ENCODE peak calls at places on chromosomes 5 and 9, in seven cellular contexts. G is stomach, R is GM23248, F is SJSA1, J is heart left ventricle, I is cardiac muscle cell, C is mammary epithelial cell. T is an unnamed sample.

GRCh38 chr5:79471556-79471955 is 42.4 kb downstream of the HOMER1 start:
- DNase-seq in G (no peak), I (no peak), F (no peak), R (no peak), J (no peak), C (no peak), T (no peak)

GRCh38 chr9:129486496-129487306 is 134.2 kb downstream of the C9orf50 start:
- DNase-seq in R (peak; percentile 84), G (peak; percentile 79), C (no peak), J (peak; percentile 84), I (peak; percentile 76), F (no peak), T (peak; percentile 80)

GRCh38 chr5:172768573-172769323 is 2.2 kb downstream of the DUSP1 start:
- DNase-seq in G (peak; percentile 52), R (peak; percentile 74), I (peak; percentile 76), F (peak; percentile 76), C (peak; percentile 29), J (no peak), T (peak; percentile 53)

GRCh38 chr5:124264499-124264898 is 481.9 kb downstream of the ZNF608 start:
- DNase-seq in J (no peak), G (no peak), R (no peak), C (peak; percentile 11), F (no peak), I (no peak), T (no peak)

GRCh38 chr5:73911761-73912393 is 285.9 kb downstream of the ARHGEF28 start:
- DNase-seq in C (no peak), J (no peak), I (no peak), G (no peak), R (no peak), F (no peak), T (no peak)

GRCh38 chr9:88339322-88339721 is 48.9 kb upstream of the SPIN1 start:
- DNase-seq in C (no peak), R (no peak), I (no peak), F (no peak), J (no peak), G (no peak), T (no peak)

GRCh38 chr9:76759726-76760125 is 4.5 kb upstream of the PCA3 start:
- DNase-seq in F (no peak), I (no peak), R (no peak), C (no peak), J (no peak), G (no peak), T (no peak)

GRCh38 chr9:128470560-128470959 is 14.8 kb downstream of the ODF2 start:
- DNase-seq in I (peak; percentile 89), C (no peak), R (peak; percentile 62), J (no peak), F (no peak), G (no peak), T (no peak)

GRCh38 chr5:38816083-38817030 is 29.5 kb upstream of the OSMR start:
- DNase-seq in I (no peak), F (no peak), C (peak; percentile 94), R (no peak), J (no peak), G (no peak), T (no peak)

GRCh38 chr9:134320916-134321570 is 5.2 kb upstream of the RXRA start:
- DNase-seq in I (no peak), C (no peak), R (no peak), J (peak; percentile 64), F (no peak), G (no peak), T (peak; percentile 24)

GRCh38 chr9:85021686-85022085 is 352.2 kb downstream of the NTRK2 start:
- DNase-seq in C (no peak), F (no peak), G (no peak), I (no peak), R (no peak), J (no peak), T (no peak)

GRCh38 chr5:15993334-15993733 is 186.3 kb downstream of the MARCHF11 start:
- DNase-seq in C (peak; percentile 83), J (no peak), R (peak; percentile 80), G (no peak), F (no peak), I (peak; percentile 41), T (no peak)

GRCh38 chr5:90368454-90369246 is 40.9 kb downstream of the CETN3 start:
- DNase-seq in G (no peak), I (no peak), R (no peak), C (no peak), J (no peak), F (no peak), T (no peak)

GRCh38 chr5:52840286-52841050 is 52.8 kb downstream of the ITGA1 start:
- DNase-seq in R (peak; percentile 43), G (no peak), C (no peak), I (peak; percentile 58), F (no peak), J (no peak), T (peak; percentile 53)

GRCh38 chr5:133324058-133324457 is 272.2 kb downstream of the HSPA4 start:
- DNase-seq in G (no peak), C (no peak), F (no peak), I (no peak), J (no peak), R (no peak), T (no peak)

GRCh38 chr5:152349683-152350526 is 55.2 kb downstream of the NMUR2 start:
- DNase-seq in C (peak; percentile 24), R (peak; percentile 61), J (no peak), G (peak; percentile 61), F (no peak), I (peak; percentile 51), T (no peak)

GRCh38 chr9:73595036-73595545 is 443.4 kb downstream of the ANXA1 start:
- DNase-seq in C (no peak), J (no peak), R (no peak), F (no peak), G (no peak), I (no peak), T (no peak)

GRCh38 chr5:125059255-125060050 is 313.0 kb upstream of the ZNF608 start:
- DNase-seq in G (no peak), R (no peak), J (no peak), C (no peak), I (no peak), F (no peak), T (no peak)

GRCh38 chr9:8351431-8351830 is 551.9 kb upstream of the DMAC1 start:
- DNase-seq in C (no peak), J (no peak), G (no peak), R (no peak), I (no peak), F (no peak), T (no peak)

GRCh38 chr9:115127191-115127817 is 9.3 kb upstream of the TNC start:
- DNase-seq in G (no peak), C (peak; percentile 79), F (no peak), I (peak; percentile 47), J (no peak), R (no peak), T (no peak)

DNA sequence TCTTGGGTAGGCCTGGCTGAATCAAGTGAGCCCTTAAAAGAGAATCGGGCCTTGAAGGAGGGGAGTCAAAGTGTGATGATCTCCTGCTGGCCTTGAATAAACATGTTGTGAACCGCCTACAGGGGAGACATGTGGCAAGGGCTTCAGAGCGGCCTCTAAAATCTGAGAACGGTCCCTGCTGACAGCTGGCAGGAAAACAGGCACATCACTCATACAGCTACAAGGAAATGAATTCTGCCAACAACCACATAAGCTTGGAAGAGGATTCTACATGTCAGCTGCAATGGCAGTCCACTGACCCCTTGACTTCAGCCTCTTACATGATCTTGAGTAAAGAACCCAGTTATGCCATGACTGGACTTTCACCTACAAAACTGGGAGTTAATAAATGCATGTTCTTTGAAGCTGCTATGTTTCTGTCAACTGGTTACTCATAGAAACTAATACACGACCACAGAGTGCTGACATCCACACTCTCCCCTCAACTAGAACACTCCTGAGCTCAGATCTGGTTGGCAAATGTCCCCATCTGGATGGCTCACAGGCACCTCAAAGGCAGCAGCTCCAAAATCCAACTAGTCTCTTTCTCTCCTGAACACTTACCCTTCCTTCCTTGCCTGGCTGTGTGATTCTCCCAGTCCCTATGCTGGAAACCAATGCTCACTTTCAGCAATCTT is 333.1 kb downstream of the ASTN2 start:
- DNase-seq in R (no peak), F (no peak), I (no peak), J (no peak), G (no peak), C (no peak), T (no peak)
- H3K27ac ChIP-seq in R (no peak overlapping the region), F (no peak overlapping the region), I (no peak overlapping the region), J (no peak overlapping the region), G (no peak overlapping the region), C (no peak overlapping the region), T (no peak overlapping the region)

GRCh38 chr5:160092960-160093701 is 26.1 kb downstream of the PWWP2A start:
- DNase-seq in F (no peak), C (no peak), G (no peak), J (no peak), I (no peak), R (no peak), T (no peak)

GRCh38 chr5:160092519-160092918 is 26.7 kb downstream of the PWWP2A start:
- DNase-seq in J (no peak), I (no peak), G (no peak), C (no peak), R (no peak), F (no peak), T (no peak)

GRCh38 chr5:160097981-160098380 is 21.3 kb downstream of the PWWP2A start:
- DNase-seq in C (no peak), I (peak; percentile 28), F (no peak), R (peak; percentile 7), G (no peak), J (no peak), T (no peak)

GRCh38 chr5:160096178-160096577 is 23.1 kb downstream of the PWWP2A start:
- DNase-seq in I (no peak), C (no peak), G (no peak), J (no peak), R (no peak), F (no peak), T (no peak)
- H3K4me3 ChIP-seq in I (no peak overlapping the region), C (no peak overlapping the region), G (no peak overlapping the region), J (no peak overlapping the region), R (no peak overlapping the region), F (no peak overlapping the region), T (no peak overlapping the region)

GRCh38 chr9:108410161-108410560 is 445.6 kb downstream of the ACTL7B start:
- DNase-seq in R (no peak), J (no peak), F (no peak), G (no peak), I (no peak), C (no peak), T (no peak)
- H3K4me1 ChIP-seq in R (no peaks in the 10 kb centered on the region), J (no peaks in the 10 kb centered on the region), F (no peaks in the 10 kb centered on the region), G (no peaks in the 10 kb centered on the region), I (no peaks in the 10 kb centered on the region), C (no peaks in the 10 kb centered on the region), T (no peaks in the 10 kb centered on the region)

GRCh38 chr5:56449071-56449470 is 215.9 kb upstream of the ANKRD55 start:
- DNase-seq in F (no peak), J (no peak), R (no peak), I (no peak), G (no peak), C (no peak), T (no peak)

GRCh38 chr5:56455417-56455816 is 222.3 kb upstream of the ANKRD55 start:
- DNase-seq in J (no peak), I (no peak), G (no peak), R (no peak), C (no peak), F (no peak), T (no peak)

GRCh38 chr5:56454219-56454862 is 221.2 kb upstream of the ANKRD55 start:
- DNase-seq in G (no peak), R (no peak), F (no peak), J (no peak), I (no peak), C (no peak), T (no peak)

GRCh38 chr5:56450766-56451165 is 217.6 kb upstream of the ANKRD55 start:
- DNase-seq in G (no peak), C (peak; percentile 42), F (no peak), R (no peak), J (no peak), I (peak; percentile 27), T (no peak)

GRCh38 chr5:56451742-56452141 is 218.6 kb upstream of the ANKRD55 start:
- DNase-seq in I (no peak), F (no peak), C (no peak), J (no peak), R (no peak), G (no peak), T (no peak)
- H3K27ac ChIP-seq in I (no peak overlapping the region), F (no peak overlapping the region), C (no peak overlapping the region), J (no peak overlapping the region), R (no peak overlapping the region), G (no peak overlapping the region), T (no peak overlapping the region)

T was measured in uterus.